ENCODE peak calls at places on chromosomes 1 and 21, in five cellular contexts. O is GDM1; W is EL; Z is kidney glomerular epithelial cell; Q is CD4-positive, alpha-beta T cell. D is an unnamed sample.
A peak's percentile ranks its signal among the peaks of the same experiment; 100 is the strongest.

GRCh38 chr1:3657096-3657475 is 4.8 kb downstream of the TP73 start:
- DNase-seq in O (no peak), W (no peak), Z (no peak), Q (no peak), D (no peak)

GRCh38 chr1:32223683-32224082 is 1.5 kb downstream of the EIF3I start:
- DNase-seq in O (no peak), W (no peak), Z (no peak), Q (no peak), D (no peak)

GRCh38 chr1:183702813-183703198 is 49.7 kb upstream of the APOBEC4 start:
- DNase-seq in O (no peak), W (no peak), Z (no peak), Q (no peak), D (no peak)

GRCh38 chr1:53115403-53116306 is 26.8 kb downstream of the SLC1A7 start:
- DNase-seq in O (no peak), W (no peak), Z (no peak), Q (no peak), D (no peak)

GRCh38 chr1:208476825-208477170 is 232.6 kb upstream of the PLXNA2 start:
- DNase-seq in O (no peak), W (no peak), Z (no peak), Q (no peak), D (no peak)

GRCh38 chr1:22636927-22637326 is 499 bp downstream of the C1QA start:
- DNase-seq in O (no peak), W (no peak), Z (no peak), Q (no peak), D (no peak)

GRCh38 chr1:19014765-19015164 is 58.3 kb upstream of the IFFO2 start:
- DNase-seq in O (no peak), W (no peak), Z (no peak), Q (no peak), D (no peak)

GRCh38 chr1:47760248-47760629 is 236.9 kb downstream of the TRABD2B start:
- DNase-seq in O (no peak), W (no peak), Z (no peak), Q (no peak), D (no peak)

GRCh38 chr1:230299148-230300006 is 126.8 kb downstream of the PGBD5 start:
- DNase-seq in O (no peak), W (no peak), Z (no peak), Q (no peak), D (no peak)

GRCh38 chr1:245258271-245258920 is 103.6 kb downstream of the KIF26B start:
- DNase-seq in O (no peak), W (no peak), Z (peak; percentile 90), Q (no peak), D (no peak)

GRCh38 chr1:59971464-59971911 is 44.9 kb upstream of the CYP2J2 start:
- DNase-seq in O (no peak), W (peak; percentile 69), Z (peak; percentile 73), Q (peak; percentile 7), D (peak; percentile 14)

GRCh38 chr1:47184090-47184735 is 5.6 kb downstream of the PDZK1IP1 start:
- DNase-seq in O (no peak), W (no peak), Z (peak; percentile 91), Q (no peak), D (no peak)

GRCh38 chr1:177862916-177863315 is 106.9 kb downstream of the SEC16B start:
- DNase-seq in O (no peak), W (peak; percentile 78), Z (no peak), Q (no peak), D (no peak)

GRCh38 chr1:178397678-178398077 is 99.1 kb downstream of the CLEC20A start:
- DNase-seq in O (no peak), W (peak; percentile 47), Z (no peak), Q (no peak), D (no peak)

GRCh38 chr1:173954179-173954578 is 37.1 kb upstream of the SERPINC1 start:
- DNase-seq in O (no peak), W (peak; percentile 13), Z (peak; percentile 21), Q (no peak), D (no peak)

GRCh38 chr21:17688912-17689874 is 76.5 kb upstream of the BTG3 start:
- DNase-seq in O (no peak), W (peak; percentile 28), Z (peak; percentile 14), Q (peak; percentile 49), D (peak; percentile 32)

GRCh38 chr1:118335372-118335771 is 150.3 kb upstream of the SPAG17 start:
- DNase-seq in O (no peak), W (peak; percentile 82), Z (peak; percentile 49), Q (no peak), D (no peak)

GRCh38 chr1:187655163-187655562 is 826.4 kb downstream of the PLA2G4A start:
- DNase-seq in O (no peak), W (peak; percentile 21), Z (no peak), Q (no peak), D (no peak)

GRCh38 chr1:2636733-2637132 is 3.9 kb upstream of the MMEL1 start:
- DNase-seq in O (no peak), W (no peak), Z (no peak), Q (no peak), D (no peak)

GRCh38 chr1:112697781-112698201 is 9.1 kb downstream of the RHOC start:
- DNase-seq in O (no peak), W (no peak), Z (no peak), Q (no peak), D (no peak)

GRCh38 chr21:34670220-34670961 is 1.6 kb downstream of the CLIC6 start:
- DNase-seq in O (no peak), W (peak; percentile 18), Z (no peak), Q (no peak), D (peak; percentile 18)

GRCh38 chr1:110726755-110727154 is 52.0 kb upstream of the KCNA3 start:
- DNase-seq in O (no peak), W (no peak), Z (no peak), Q (no peak), D (peak; percentile 5)